ENCODE peak calls at places on chromosomes 5 and 9, in five cellular contexts. E is OCI-LY7, V is PC-3, T is hepatocyte, J is HCT116. X is an unnamed sample.
A peak's percentile ranks its signal among the peaks of the same experiment; 100 is the strongest.

GRCh38 chr5:172779968-172780350 is 9.0 kb upstream of the DUSP1 start:
- DNase-seq in V (no peak), T (no peak), E (no peak), J (no peak), X (no peak)

GRCh38 chr5:107442452-107442851 is 228.3 kb downstream of the EFNA5 start:
- DNase-seq in T (no peak), V (no peak), E (no peak), J (no peak), X (no peak)

GRCh38 chr5:157327771-157328170 is 61.8 kb downstream of the CYFIP2 start:
- DNase-seq in V (peak; percentile 8), T (no peak), E (no peak), J (no peak), X (no peak)

GRCh38 chr5:11007251-11007650 is 246.2 kb upstream of the DAP start:
- DNase-seq in V (no peak), T (no peak), J (no peak), E (no peak), X (no peak)

GRCh38 chr9:110777201-110777842 is 108.7 kb downstream of the MUSK start:
- DNase-seq in E (no peak), J (no peak), V (no peak), T (no peak), X (no peak)

GRCh38 chr5:174173766-174174165 is 128.3 kb downstream of the NSG2 start:
- DNase-seq in T (no peak), J (no peak), E (no peak), V (no peak), X (no peak)

GRCh38 chr9:87816041-87816440 is 66.6 kb upstream of the SPATA31E1 start:
- DNase-seq in E (no peak), J (no peak), T (no peak), V (no peak), X (no peak)

GRCh38 chr5:8827701-8828100 is 718.2 kb downstream of the SEMA5A start:
- DNase-seq in J (no peak), E (no peak), V (no peak), T (no peak), X (no peak)

GRCh38 chr9:133734600-133735414 is 3.3 kb downstream of the SARDH start:
- DNase-seq in E (no peak), T (no peak), V (no peak), J (no peak), X (no peak)

GRCh38 chr5:95861221-95861857 is 38.8 kb upstream of the GLRX start:
- DNase-seq in E (peak; percentile 20), T (peak; percentile 76), J (peak; percentile 24), V (peak; percentile 94), X (no peak)

DNA sequence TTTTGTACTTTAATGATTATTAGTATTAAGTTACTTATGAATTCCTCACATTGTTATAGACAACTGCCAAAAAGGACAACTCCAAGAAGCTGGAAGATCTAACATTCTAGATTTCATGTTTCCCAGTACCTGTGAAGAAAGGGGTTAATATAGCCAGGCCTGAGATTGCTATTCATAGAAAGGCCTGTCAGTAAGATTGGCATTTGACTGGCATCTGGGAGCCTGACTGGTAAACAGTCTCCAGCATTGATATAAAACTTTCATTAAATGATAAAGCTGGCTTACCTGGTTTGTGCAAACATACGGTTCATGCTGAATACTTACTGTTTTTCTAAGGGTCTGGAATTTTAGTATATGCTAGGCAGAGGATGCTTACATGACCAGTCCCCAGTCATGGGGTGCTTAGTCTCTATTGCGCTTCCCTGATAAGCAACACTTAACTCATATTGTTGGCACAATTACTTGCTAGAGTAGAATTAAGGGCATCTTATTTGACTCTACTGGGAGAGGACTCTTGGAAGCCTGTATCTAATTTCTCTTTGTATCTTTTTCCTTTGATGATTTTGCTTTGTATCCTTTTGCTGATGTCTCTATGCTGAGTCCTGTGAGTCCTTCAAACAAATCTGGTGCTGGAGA is 340.4 kb upstream of the SEMA6A start:
- DNase-seq in J (no peak), T (no peak), E (no peak), V (no peak), X (no peak)
- H3K9me2 ChIP-seq in J (no peaks in the 10 kb centered on the region), T (no peaks in the 10 kb centered on the region), E (no peaks in the 10 kb centered on the region), V (no peaks in the 10 kb centered on the region), X (no peaks in the 10 kb centered on the region)

GRCh38 chr9:8876303-8876702 is 1076.7 kb upstream of the DMAC1 start:
- DNase-seq in V (no peak), E (no peak), J (no peak), T (no peak), X (no peak)
- H3K79me2 ChIP-seq in V (no peaks in the 10 kb centered on the region), E (no peaks in the 10 kb centered on the region), J (no peaks in the 10 kb centered on the region), T (no peaks in the 10 kb centered on the region), X (no peaks in the 10 kb centered on the region)

GRCh38 chr9:82894961-82895902 is 167.7 kb downstream of the RASEF start:
- DNase-seq in T (peak; percentile 26), V (no peak), J (no peak), E (no peak), X (no peak)
- H3K9me2 ChIP-seq in T (no peaks in the 10 kb centered on the region), V (no peaks in the 10 kb centered on the region), J (no peaks in the 10 kb centered on the region), E (no peaks in the 10 kb centered on the region), X (no peaks in the 10 kb centered on the region)

GRCh38 chr9:77907581-77907980 is 124.0 kb downstream of the GNAQ start:
- DNase-seq in E (no peak), J (no peak), V (peak; percentile 50), T (no peak), X (no peak)
- H3K79me2 ChIP-seq in E (no peaks in the 10 kb centered on the region), J (no peaks in the 10 kb centered on the region), V (no peaks in the 10 kb centered on the region), T (peaks cover 72% of the 10 kb centered on the region), X (no peaks in the 10 kb centered on the region)

GRCh38 chr5:151779531-151780125 is 7.9 kb downstream of the G3BP1 start:
- DNase-seq in J (no peak), T (no peak), V (no peak), E (no peak), X (no peak)
- H3K9me2 ChIP-seq in J (no peaks in the 10 kb centered on the region), T (no peaks in the 10 kb centered on the region), V (no peaks in the 10 kb centered on the region), E (no peaks in the 10 kb centered on the region), X (no peaks in the 10 kb centered on the region)

DNA sequence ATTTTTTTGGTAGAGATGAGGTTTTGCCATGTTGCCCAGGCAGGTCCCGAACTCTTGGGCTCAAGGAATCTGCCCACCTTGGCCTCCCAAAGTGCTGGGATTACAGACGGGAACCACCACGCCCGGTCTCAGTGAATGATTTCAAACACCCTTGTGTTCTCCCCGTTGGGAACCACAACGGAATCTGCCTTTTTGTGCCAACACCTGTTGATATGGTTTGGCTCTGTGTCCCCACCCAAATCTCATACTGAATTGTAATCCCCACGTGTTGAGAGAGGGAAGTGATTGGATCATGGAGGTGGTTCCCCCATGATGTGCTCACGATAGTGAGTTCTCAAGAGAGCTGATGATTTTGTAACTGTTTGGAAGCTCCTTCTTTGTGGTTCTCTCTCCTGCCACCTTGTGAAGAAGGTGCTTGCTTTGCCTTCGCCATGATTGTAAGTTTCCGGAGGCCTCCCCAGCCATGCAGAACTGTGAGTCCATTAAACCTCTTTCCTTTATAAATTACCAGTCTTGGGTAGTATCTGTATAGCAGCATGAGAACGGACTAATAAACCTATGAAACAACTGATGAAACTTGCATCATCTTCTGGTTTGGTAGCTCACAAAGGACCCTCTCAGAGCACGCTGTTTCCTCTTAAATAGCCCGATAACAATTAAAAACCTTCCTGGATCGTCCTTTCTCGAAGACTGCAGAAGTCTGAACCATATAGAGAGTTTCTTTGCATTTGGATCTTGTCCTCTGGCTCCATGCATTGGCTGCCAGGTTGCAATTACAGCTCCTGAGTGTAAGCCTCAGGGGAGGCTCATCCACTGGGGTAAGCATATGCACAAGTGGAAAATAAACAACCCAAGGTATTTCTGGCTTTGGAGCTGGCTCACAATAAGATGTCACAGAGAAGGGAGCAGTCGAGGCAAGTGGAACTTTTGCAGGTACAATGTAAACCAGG is 91.5 kb downstream of the SPRY4 start:
- DNase-seq in J (no peak), T (no peak), E (no peak), V (no peak), X (no peak)
- H3K79me2 ChIP-seq in J (no peaks in the 10 kb centered on the region), T (no peaks in the 10 kb centered on the region), E (no peaks in the 10 kb centered on the region), V (no peaks in the 10 kb centered on the region), X (no peaks in the 10 kb centered on the region)

DNA sequence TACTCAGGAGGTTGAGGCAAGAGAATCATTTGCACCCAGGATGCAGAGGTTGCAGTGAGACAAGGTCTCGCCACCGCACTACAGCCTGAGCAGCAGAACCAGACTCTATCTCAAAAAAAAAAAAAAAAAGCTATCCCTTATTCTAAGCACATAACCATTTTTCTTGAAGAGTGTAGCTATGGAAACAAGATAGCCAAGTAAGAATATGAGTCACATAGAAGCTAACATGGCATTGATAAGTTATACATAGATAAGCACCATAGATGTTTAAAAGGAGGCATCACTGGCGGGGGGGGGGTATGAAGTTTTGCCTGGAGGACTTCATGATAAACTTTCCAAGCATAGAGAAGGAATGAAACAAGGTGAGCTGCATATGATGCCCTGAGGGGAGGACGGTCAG is 26.0 kb downstream of the CHSY3 start:
- DNase-seq in J (no peak), V (no peak), T (no peak), E (no peak), X (no peak)
- H3K9me2 ChIP-seq in J (no peaks in the 10 kb centered on the region), V (no peaks in the 10 kb centered on the region), T (no peaks in the 10 kb centered on the region), E (no peaks in the 10 kb centered on the region), X (no peaks in the 10 kb centered on the region)

GRCh38 chr9:125748511-125749099 is 1.4 kb downstream of the PBX3 start:
- DNase-seq in T (peak; percentile 15), V (no peak), E (no peak), J (no peak), X (no peak)
- H3K79me2 ChIP-seq in T (peaks cover 22% of the 10 kb centered on the region), V (peaks cover 24% of the 10 kb centered on the region), E (no peaks in the 10 kb centered on the region), J (no peaks in the 10 kb centered on the region), X (no peaks in the 10 kb centered on the region)

GRCh38 chr9:82893549-82893948 is 169.4 kb downstream of the RASEF start:
- DNase-seq in E (no peak), V (no peak), J (no peak), T (no peak), X (no peak)
- H3K9me2 ChIP-seq in E (no peaks in the 10 kb centered on the region), V (no peaks in the 10 kb centered on the region), J (no peaks in the 10 kb centered on the region), T (no peaks in the 10 kb centered on the region), X (no peaks in the 10 kb centered on the region)

X was measured in Karpas-422.